ENCODE peak calls at places on chromosome 20, in eight cellular contexts. V is colonic mucosa, P is left ventricle myocardium inferior, N is tibial artery, I is psoas muscle, C is aorta, K is heart right ventricle, O is IMR-90. Z is an unnamed sample. For H3K4me1, the result is how much of the 10 kb centered on the place peaks cover.

GRCh38 chr20:63612276-63612931 is 14.5 kb downstream of the GMEB2 start:
- DNase-seq in O (no peak), C (no peak), K (no peak), V (no peak), N (no peak), I (no peak), P (no peak), Z (no peak)

GRCh38 chr20:1827974-1828785 is 67.0 kb upstream of the SIRPA start:
- DNase-seq in K (peak), O (no peak), I (no peak), N (no peak), C (no peak), P (peak), V (peak), Z (no peak)

GRCh38 chr20:52972190-52972937 is at the start of gene TSHZ2:
- DNase-seq in O (peak), V (peak), C (peak), K (peak), P (peak), I (peak), N (peak), Z (peak)

GRCh38 chr20:8744228-8744844 is 324.6 kb upstream of the PLCB4 start:
- DNase-seq in N (no peak), V (no peak), P (no peak), K (no peak), C (no peak), I (no peak), O (peak), Z (no peak)

GRCh38 chr20:62761759-62762131 is 34.5 kb upstream of the MRGBP start:
- DNase-seq in K (no peak), I (no peak), P (no peak), C (peak), N (no peak), O (no peak), V (no peak), Z (no peak)

GRCh38 chr20:23920408-23920780 is 40.8 kb upstream of the CST5 start:
- DNase-seq in O (no peak), P (no peak), I (no peak), C (no peak), N (no peak), K (no peak), V (no peak), Z (no peak)

GRCh38 chr20:43916073-43916874 is 1.6 kb downstream of the TOX2 start:
- DNase-seq in P (no peak), O (no peak), V (no peak), I (no peak), N (peak), K (no peak), C (peak), Z (peak)

GRCh38 chr20:9409981-9410380 is 104.4 kb upstream of the LAMP5 start:
- DNase-seq in P (no peak), N (no peak), I (no peak), K (no peak), O (peak), V (no peak), C (no peak), Z (peak)

GRCh38 chr20:16476032-16476431 is 97.2 kb downstream of the KIF16B start:
- DNase-seq in I (no peak), P (no peak), V (no peak), N (no peak), K (no peak), C (no peak), O (peak), Z (no peak)

GRCh38 chr20:1368448-1369199 is 24.2 kb downstream of the FKBP1A start:
- DNase-seq in K (no peak), N (no peak), C (no peak), I (no peak), P (no peak), V (no peak), O (peak), Z (no peak)

GRCh38 chr20:57709823-57710799 is at the start of gene PMEPA1:
- DNase-seq in N (peak), C (peak), O (peak), I (peak), V (peak), K (peak), P (peak), Z (peak)

GRCh38 chr20:57710841-57711240 is 1.0 kb upstream of the PMEPA1 start:
- DNase-seq in C (no peak), P (no peak), V (no peak), N (no peak), I (no peak), O (no peak), K (no peak), Z (no peak)

GRCh38 chr20:57711826-57712225 is 2.0 kb upstream of the PMEPA1 start:
- DNase-seq in N (no peak), O (no peak), K (no peak), V (no peak), P (no peak), C (no peak), I (no peak), Z (no peak)

GRCh38 chr20:57712851-57713504 is 3.2 kb upstream of the PMEPA1 start:
- DNase-seq in K (no peak), N (no peak), O (no peak), P (no peak), I (no peak), V (no peak), C (no peak), Z (no peak)

GRCh38 chr20:57711311-57711712 is 1.5 kb upstream of the PMEPA1 start:
- DNase-seq in N (peak), K (no peak), I (no peak), P (no peak), V (no peak), O (no peak), C (no peak), Z (no peak)
- H3K4me1 ChIP-seq in N (under half), K (half or more), I (half or more), P (half or more), V (under half), O (under half), C (under half), Z (under half)

DNA sequence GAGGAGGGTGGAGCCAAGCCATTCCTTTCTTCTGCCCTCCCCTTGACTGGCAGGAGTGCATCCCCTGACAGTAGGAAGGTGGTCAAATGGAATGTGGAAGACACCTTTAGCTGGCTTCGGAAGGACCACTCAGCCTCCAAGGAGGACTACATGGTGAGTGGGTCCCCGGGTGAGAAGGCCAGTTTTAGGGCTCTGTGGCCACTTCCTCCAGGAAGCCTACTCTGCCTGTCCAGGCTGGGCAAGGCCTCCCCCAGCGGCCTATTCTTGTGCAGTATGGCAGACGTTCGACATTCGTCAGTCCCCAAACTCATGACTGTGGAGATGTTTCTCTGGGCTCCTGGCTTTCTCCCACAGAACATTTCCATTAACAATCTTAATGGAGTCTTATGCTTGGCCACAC is 9.1 kb downstream of the PCIF1 start:
- DNase-seq in V (no peak), C (no peak), P (no peak), K (no peak), I (no peak), N (no peak), O (no peak), Z (no peak)
- H3K27ac ChIP-seq in V (no peak), C (no peak), P (no peak), K (no peak), I (peak), N (no peak), O (no peak), Z (no peak)

GRCh38 chr20:60008130-60008808 is 50.0 kb downstream of the CDH26 start:
- DNase-seq in V (no peak), C (no peak), K (no peak), O (no peak), P (no peak), N (no peak), I (no peak), Z (no peak)
- H3K4me1 ChIP-seq in V (under half), C (under half), K (under half), O (under half), P (under half), N (under half), I (under half), Z (under half)

GRCh38 chr20:49393803-49394202 is 88.7 kb downstream of the KCNB1 start:
- DNase-seq in O (no peak), I (no peak), N (no peak), P (no peak), V (no peak), K (no peak), C (no peak), Z (no peak)

GRCh38 chr20:49395659-49396058 is 86.8 kb downstream of the KCNB1 start:
- DNase-seq in P (no peak), N (no peak), O (no peak), V (no peak), K (no peak), I (no peak), C (no peak), Z (no peak)

GRCh38 chr20:49395183-49395582 is 87.3 kb downstream of the KCNB1 start:
- DNase-seq in V (no peak), N (peak), O (no peak), K (no peak), C (peak), I (peak), P (no peak), Z (no peak)

GRCh38 chr20:49394264-49394663 is 88.2 kb downstream of the KCNB1 start:
- DNase-seq in O (peak), C (peak), I (peak), N (peak), P (no peak), K (no peak), V (no peak), Z (peak)

DNA sequence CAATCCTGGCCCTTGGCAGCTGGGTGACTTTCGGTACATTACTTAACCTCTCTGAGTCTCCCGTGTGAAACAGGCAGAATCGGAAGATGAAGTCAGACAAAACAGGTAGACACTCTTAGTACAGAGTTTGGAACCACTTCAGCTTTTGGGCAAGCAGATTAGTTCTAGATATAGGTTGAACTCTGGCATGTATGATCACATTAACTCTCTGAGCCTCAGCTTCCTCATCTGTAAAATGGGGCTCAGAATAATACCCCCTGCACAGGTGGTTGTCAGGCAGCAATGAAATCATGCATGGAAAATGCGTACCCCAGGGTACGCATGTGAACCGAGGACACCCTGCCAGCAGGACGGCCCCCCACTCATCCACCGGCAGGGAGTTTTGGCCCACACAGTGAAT is 87.7 kb downstream of the KCNB1 start:
- DNase-seq in C (no peak), P (no peak), O (no peak), V (no peak), I (no peak), N (no peak), K (no peak), Z (no peak)
- H3K27ac ChIP-seq in C (no peak), P (peak), O (no peak), V (no peak), I (peak), N (peak), K (no peak), Z (no peak)

Z was measured in SJSA1.